ENCODE peak calls at places on chromosomes 7 and 10, in five cellular contexts. One of them, this sample, is unnamed.

GRCh38 chr10:117663750-117664149 is 121.2 kb downstream of the EMX2 start:
- DNase-seq in hypothalamus: no peak
- DNase-seq in Peyer's patch: no peak
- DNase-seq in thoracic aorta: no peak
- DNase-seq in islet precursor cell: no peak
- DNase-seq in this sample: no peak

GRCh38 chr10:36534471-36535002 is 590.9 kb upstream of the ANKRD30A start:
- DNase-seq in thoracic aorta: no peak
- DNase-seq in islet precursor cell: peak; percentile 89
- DNase-seq in hypothalamus: no peak
- DNase-seq in Peyer's patch: peak; percentile 62
- DNase-seq in this sample: no peak

GRCh38 chr7:150962743-150963399 is 15.2 kb downstream of the KCNH2 start:
- DNase-seq in Peyer's patch: peak; percentile 38
- DNase-seq in thoracic aorta: no peak
- DNase-seq in hypothalamus: peak; percentile 40
- DNase-seq in islet precursor cell: peak; percentile 89
- DNase-seq in this sample: peak; percentile 61

GRCh38 chr7:104779888-104780287 is 234.1 kb upstream of the KMT2E start:
- DNase-seq in thoracic aorta: no peak
- DNase-seq in Peyer's patch: no peak
- DNase-seq in hypothalamus: no peak
- DNase-seq in islet precursor cell: no peak
- DNase-seq in this sample: no peak

GRCh38 chr7:120260111-120260510 is 12.9 kb upstream of the KCND2 start:
- DNase-seq in hypothalamus: no peak
- DNase-seq in thoracic aorta: no peak
- DNase-seq in islet precursor cell: no peak
- DNase-seq in Peyer's patch: no peak
- DNase-seq in this sample: no peak

GRCh38 chr10:1762066-1762465 is 24.7 kb upstream of the ADARB2 start:
- DNase-seq in hypothalamus: no peak
- DNase-seq in Peyer's patch: no peak
- DNase-seq in thoracic aorta: no peak
- DNase-seq in islet precursor cell: no peak
- DNase-seq in this sample: no peak

GRCh38 chr10:6128087-6128486 is 39.3 kb downstream of the RBM17 start:
- DNase-seq in Peyer's patch: no peak
- DNase-seq in hypothalamus: no peak
- DNase-seq in thoracic aorta: no peak
- DNase-seq in islet precursor cell: peak; percentile 56
- DNase-seq in this sample: no peak

GRCh38 chr10:133211959-133212852 is 17.8 kb upstream of the UTF1 start:
- DNase-seq in hypothalamus: no peak
- DNase-seq in thoracic aorta: no peak
- DNase-seq in islet precursor cell: no peak
- DNase-seq in Peyer's patch: no peak
- DNase-seq in this sample: no peak

GRCh38 chr10:32417906-32418547 is 27.9 kb upstream of the CCDC7 start:
- DNase-seq in thoracic aorta: no peak
- DNase-seq in islet precursor cell: no peak
- DNase-seq in Peyer's patch: no peak
- DNase-seq in hypothalamus: no peak
- DNase-seq in this sample: no peak

GRCh38 chr10:72239409-72239808 is 23.3 kb upstream of the ASCC1 start:
- DNase-seq in hypothalamus: no peak
- DNase-seq in thoracic aorta: no peak
- DNase-seq in Peyer's patch: no peak
- DNase-seq in islet precursor cell: no peak
- DNase-seq in this sample: no peak

GRCh38 chr10:25564351-25564750 is 369.7 kb upstream of the MYO3A start:
- DNase-seq in islet precursor cell: no peak
- DNase-seq in hypothalamus: no peak
- DNase-seq in Peyer's patch: no peak
- DNase-seq in thoracic aorta: no peak
- DNase-seq in this sample: no peak

GRCh38 chr7:99997545-99998137 is 17.8 kb upstream of the ZKSCAN1 start:
- DNase-seq in thoracic aorta: no peak
- DNase-seq in hypothalamus: peak; percentile 32
- DNase-seq in islet precursor cell: peak; percentile 62
- DNase-seq in Peyer's patch: peak; percentile 68
- DNase-seq in this sample: peak; percentile 70

GRCh38 chr10:32131388-32131787 is 75.2 kb upstream of the KIF5B start:
- DNase-seq in hypothalamus: no peak
- DNase-seq in islet precursor cell: no peak
- DNase-seq in Peyer's patch: no peak
- DNase-seq in thoracic aorta: no peak
- DNase-seq in this sample: no peak

GRCh38 chr10:83083866-83084265 is 1055.4 kb upstream of the GHITM start:
- DNase-seq in islet precursor cell: no peak
- DNase-seq in Peyer's patch: no peak
- DNase-seq in thoracic aorta: no peak
- DNase-seq in hypothalamus: no peak
- DNase-seq in this sample: no peak

GRCh38 chr10:103592186-103593021 is 98.9 kb downstream of the NEURL1 start:
- DNase-seq in Peyer's patch: peak; percentile 31
- DNase-seq in islet precursor cell: peak; percentile 77
- DNase-seq in hypothalamus: no peak
- DNase-seq in thoracic aorta: no peak
- DNase-seq in this sample: peak; percentile 37

GRCh38 chr7:158957507-158957900 is 101.1 kb downstream of the DYNC2I1 start:
- DNase-seq in islet precursor cell: no peak
- DNase-seq in thoracic aorta: no peak
- DNase-seq in Peyer's patch: no peak
- DNase-seq in hypothalamus: no peak
- DNase-seq in this sample: no peak

GRCh38 chr7:44980393-44981034 is 1.7 kb upstream of the MYO1G start:
- DNase-seq in hypothalamus: no peak
- DNase-seq in Peyer's patch: peak; percentile 48
- DNase-seq in islet precursor cell: peak; percentile 61
- DNase-seq in thoracic aorta: peak; percentile 41
- DNase-seq in this sample: peak; percentile 65

GRCh38 chr7:13016036-13016581 is 328.7 kb downstream of the ARL4A start:
- DNase-seq in thoracic aorta: no peak
- DNase-seq in hypothalamus: no peak
- DNase-seq in Peyer's patch: no peak
- DNase-seq in islet precursor cell: no peak
- DNase-seq in this sample: no peak

GRCh38 chr10:70174058-70174741 is 3.9 kb upstream of the SAR1A start:
- DNase-seq in thoracic aorta: no peak
- DNase-seq in hypothalamus: peak; percentile 2
- DNase-seq in Peyer's patch: peak; percentile 31
- DNase-seq in islet precursor cell: no peak
- DNase-seq in this sample: no peak

GRCh38 chr7:141700848-141701371 is 1.1 kb downstream of the DENND11 start:
- DNase-seq in hypothalamus: peak; percentile 64
- DNase-seq in Peyer's patch: no peak
- DNase-seq in thoracic aorta: no peak
- DNase-seq in islet precursor cell: peak; percentile 59
- DNase-seq in this sample: peak; percentile 19

GRCh38 chr10:1148855-1149620 is 92.9 kb downstream of the WDR37 start:
- DNase-seq in islet precursor cell: peak; percentile 42
- DNase-seq in hypothalamus: no peak
- DNase-seq in Peyer's patch: no peak
- DNase-seq in thoracic aorta: no peak
- DNase-seq in this sample: no peak

GRCh38 chr7:5491251-5492044 is 67.8 kb upstream of the TNRC18 start:
- DNase-seq in hypothalamus: no peak
- DNase-seq in Peyer's patch: no peak
- DNase-seq in islet precursor cell: peak; percentile 45
- DNase-seq in thoracic aorta: no peak
- DNase-seq in this sample: no peak

GRCh38 chr7:98903246-98903645 is 24.9 kb downstream of the TRRAP start:
- DNase-seq in Peyer's patch: no peak
- DNase-seq in hypothalamus: no peak
- DNase-seq in islet precursor cell: no peak
- DNase-seq in thoracic aorta: no peak
- DNase-seq in this sample: no peak

GRCh38 chr7:156906281-156906680 is 13.3 kb upstream of the LMBR1 start:
- DNase-seq in Peyer's patch: no peak
- DNase-seq in hypothalamus: no peak
- DNase-seq in thoracic aorta: no peak
- DNase-seq in islet precursor cell: no peak
- DNase-seq in this sample: no peak

GRCh38 chr7:115635876-115636275 is 394.7 kb downstream of the TFEC start:
- DNase-seq in thoracic aorta: no peak
- DNase-seq in Peyer's patch: no peak
- DNase-seq in hypothalamus: no peak
- DNase-seq in islet precursor cell: no peak
- DNase-seq in this sample: no peak

GRCh38 chr7:101862280-101863220 is 45.1 kb downstream of the CUX1 start:
- DNase-seq in Peyer's patch: no peak
- DNase-seq in thoracic aorta: no peak
- DNase-seq in hypothalamus: no peak
- DNase-seq in islet precursor cell: no peak
- DNase-seq in this sample: no peak

GRCh38 chr7:96179863-96180262 is 142.0 kb downstream of the SLC25A13 start:
- DNase-seq in islet precursor cell: no peak
- DNase-seq in Peyer's patch: no peak
- DNase-seq in hypothalamus: no peak
- DNase-seq in thoracic aorta: no peak
- DNase-seq in this sample: no peak

GRCh38 chr7:115851291-115851690 is 179.3 kb downstream of the TFEC start:
- DNase-seq in hypothalamus: no peak
- DNase-seq in Peyer's patch: no peak
- DNase-seq in thoracic aorta: no peak
- DNase-seq in islet precursor cell: no peak
- DNase-seq in this sample: no peak

GRCh38 chr7:46522354-46522906 is 601.4 kb upstream of the IGFBP3 start:
- DNase-seq in thoracic aorta: no peak
- DNase-seq in Peyer's patch: no peak
- DNase-seq in hypothalamus: no peak
- DNase-seq in islet precursor cell: no peak
- DNase-seq in this sample: no peak

GRCh38 chr10:12975266-12975665 is 26.2 kb downstream of the CCDC3 start:
- DNase-seq in thoracic aorta: no peak
- DNase-seq in Peyer's patch: no peak
- DNase-seq in hypothalamus: no peak
- DNase-seq in islet precursor cell: no peak
- DNase-seq in this sample: no peak

GRCh38 chr10:100567826-100568225 is 32.1 kb downstream of the HIF1AN start:
- DNase-seq in thoracic aorta: no peak
- DNase-seq in hypothalamus: no peak
- DNase-seq in Peyer's patch: no peak
- DNase-seq in islet precursor cell: peak; percentile 37
- DNase-seq in this sample: no peak